ENCODE peak calls at places on chromosomes 1 and 21, in five cellular contexts. Z, D, W, Q and F are unnamed samples.

GRCh38 chr1:224623310-224623714 is 7.2 kb downstream of the CNIH3 start:
- DNase-seq in D (no peak), Z (no peak), W (no peak), Q (no peak), F (peak; percentile 36)

GRCh38 chr1:75203415-75204277 is 69.5 kb downstream of the LHX8 start:
- DNase-seq in Z (peak; percentile 24), D (peak; percentile 14), W (peak; percentile 4), Q (no peak), F (peak; percentile 70)

GRCh38 chr1:210746024-210746423 is 387.9 kb downstream of the KCNH1 start:
- DNase-seq in Z (no peak), Q (no peak), W (no peak), D (no peak), F (no peak)

GRCh38 chr1:234963180-234963903 is 165.3 kb downstream of the TOMM20 start:
- DNase-seq in Z (no peak), D (no peak), W (peak; percentile 97), Q (peak; percentile 90), F (peak; percentile 91)

GRCh38 chr1:8018492-8019228 is 7.4 kb downstream of the ERRFI1 start:
- DNase-seq in W (no peak), Q (no peak), D (no peak), Z (no peak), F (no peak)

GRCh38 chr1:19312782-19313635 is 883 bp downstream of the SLC66A1 start:
- DNase-seq in Q (no peak), D (no peak), W (no peak), Z (no peak), F (peak; percentile 44)

GRCh38 chr1:46183119-46183842 is 7.0 kb upstream of the P3R3URF start:
- DNase-seq in Z (no peak), Q (peak; percentile 94), D (no peak), W (no peak), F (peak; percentile 99)

GRCh38 chr1:170241266-170241851 is 95.6 kb downstream of the NTMT2 start:
- DNase-seq in D (no peak), Q (no peak), W (no peak), Z (no peak), F (no peak)

GRCh38 chr1:236489710-236490377 is 33.9 kb upstream of the LGALS8 start:
- DNase-seq in W (peak; percentile 19), D (no peak), Q (no peak), Z (no peak), F (peak; percentile 56)

GRCh38 chr1:217036757-217037156 is 313.5 kb upstream of the ESRRG start:
- DNase-seq in Q (no peak), W (no peak), Z (no peak), D (no peak), F (no peak)

GRCh38 chr1:93339171-93339697 is 6.5 kb upstream of the DR1 start:
- DNase-seq in Q (no peak), W (no peak), Z (no peak), D (no peak), F (peak; percentile 62)

GRCh38 chr1:154557248-154557938 is 1.1 kb downstream of the UBE2Q1 start:
- DNase-seq in Z (no peak), W (no peak), Q (no peak), D (no peak), F (peak; percentile 6)

GRCh38 chr1:112708489-112708888 is 1.6 kb upstream of the RHOC start:
- DNase-seq in Z (no peak), Q (no peak), D (no peak), W (no peak), F (no peak)

GRCh38 chr1:198932351-198932991 is 293.6 kb downstream of the PTPRC start:
- DNase-seq in Z (no peak), W (no peak), D (no peak), Q (no peak), F (peak; percentile 86)

GRCh38 chr1:9326596-9326995 is 33.9 kb downstream of the SPSB1 start:
- DNase-seq in Z (no peak), W (no peak), Q (no peak), D (no peak), F (no peak)

GRCh38 chr1:234474375-234474774 is 4.6 kb downstream of the TARBP1 start:
- DNase-seq in W (no peak), Z (no peak), Q (no peak), D (no peak), F (no peak)

GRCh38 chr1:154714638-154715037 is 106.7 kb upstream of the ADAR start:
- DNase-seq in D (no peak), Q (no peak), Z (no peak), W (no peak), F (peak; percentile 20)

GRCh38 chr1:39110882-39111281 is 84.7 kb downstream of the NDUFS5 start:
- DNase-seq in D (no peak), W (no peak), Z (no peak), Q (no peak), F (peak; percentile 63)

GRCh38 chr1:14294006-14294405 is 304.5 kb upstream of the KAZN start:
- DNase-seq in Z (no peak), D (no peak), W (no peak), Q (no peak), F (no peak)

GRCh38 chr1:155094622-155094948 is 15.9 kb downstream of the EFNA3 start:
- DNase-seq in W (no peak), Z (no peak), D (no peak), Q (no peak), F (no peak)

GRCh38 chr1:50126962-50127715 is 18.4 kb downstream of the ELAVL4 start:
- DNase-seq in Q (no peak), Z (no peak), D (no peak), W (no peak), F (no peak)

GRCh38 chr1:46526689-46527291 is 24.7 kb downstream of the KNCN start:
- DNase-seq in Q (peak; percentile 47), D (peak; percentile 68), W (no peak), Z (no peak), F (no peak)

GRCh38 chr1:16015960-16016901 is 1.6 kb downstream of the HSPB7 start:
- DNase-seq in D (no peak), Z (no peak), Q (peak; percentile 95), W (no peak), F (no peak)

GRCh38 chr1:110879758-110880606 is 7.0 kb downstream of the CD53 start:
- DNase-seq in W (peak; percentile 65), Q (no peak), Z (no peak), D (no peak), F (peak; percentile 58)

GRCh38 chr1:208510192-208510952 is 266.2 kb upstream of the PLXNA2 start:
- DNase-seq in Q (no peak), W (no peak), D (no peak), Z (no peak), F (peak; percentile 52)

GRCh38 chr21:15848632-15849031 is 118.8 kb downstream of the USP25 start:
- DNase-seq in W (no peak), Z (no peak), Q (no peak), D (no peak), F (peak; percentile 89)

GRCh38 chr1:198168180-198168579 is 11.4 kb downstream of the NEK7 start:
- DNase-seq in Q (no peak), D (no peak), W (no peak), Z (no peak), F (peak; percentile 62)

GRCh38 chr1:183251959-183252450 is 65.9 kb downstream of the LAMC2 start:
- DNase-seq in D (no peak), Z (no peak), W (no peak), Q (no peak), F (peak; percentile 57)

GRCh38 chr1:197692965-197693364 is 82.3 kb downstream of the DENND1B start:
- DNase-seq in W (no peak), Q (no peak), D (no peak), Z (no peak), F (peak; percentile 43)

GRCh38 chr1:149986486-149987296 is 23.8 kb downstream of the OTUD7B start:
- DNase-seq in Q (no peak), D (no peak), W (no peak), Z (no peak), F (no peak)

GRCh38 chr1:169885207-169885606 is 8.5 kb downstream of the SCYL3 start:
- DNase-seq in Z (no peak), W (no peak), Q (no peak), D (no peak), F (peak; percentile 22)

DNA sequence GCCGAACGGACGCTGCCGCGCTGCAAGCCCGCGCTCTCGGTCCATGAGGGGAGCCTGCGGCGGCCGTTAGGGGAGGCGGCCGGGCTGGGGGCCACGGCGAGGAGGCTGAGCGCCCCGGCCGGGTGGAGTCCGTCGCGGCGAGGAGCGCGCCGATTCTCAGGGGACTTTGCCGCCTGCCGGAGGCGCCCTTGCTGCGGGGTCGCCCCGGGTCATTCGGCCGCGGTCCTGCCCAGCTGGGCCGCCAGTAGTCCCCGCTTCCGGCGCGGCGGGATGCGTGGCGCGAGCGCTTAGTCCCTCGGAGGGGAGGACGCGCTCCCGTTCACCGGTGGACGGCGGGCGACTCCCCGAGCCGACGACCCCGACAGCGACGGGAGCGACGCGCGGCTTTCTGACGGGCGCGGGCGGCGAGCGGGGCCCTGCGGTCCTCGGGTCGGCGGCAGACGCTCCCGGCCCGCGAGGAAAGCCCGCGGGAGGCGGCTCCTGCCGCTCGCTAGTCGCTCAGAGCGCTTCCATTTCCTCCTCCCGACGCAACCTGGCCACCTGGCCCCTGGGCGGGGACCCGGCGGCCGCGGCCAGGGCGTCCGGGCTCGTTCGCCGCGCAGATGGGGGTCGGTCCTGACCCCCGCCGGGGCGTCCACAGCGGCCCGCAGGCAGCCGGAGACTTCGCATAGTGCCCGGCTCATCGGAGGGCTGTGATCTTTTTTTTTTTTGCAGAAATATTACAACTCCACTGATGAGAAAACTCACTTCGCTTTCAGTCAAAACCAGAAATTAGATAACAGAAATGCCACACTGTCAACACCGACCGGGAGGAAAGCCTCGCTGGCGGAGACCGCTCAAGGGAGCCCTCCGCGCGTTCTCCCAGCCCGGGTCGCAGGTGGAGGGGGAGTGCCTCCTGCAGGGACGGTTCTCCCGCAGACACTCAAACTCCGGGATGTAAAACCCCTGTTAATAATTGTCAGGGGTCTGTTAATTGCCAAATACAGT is 640 bp upstream of the ZBTB21 start:
- DNase-seq in Q (no peak), W (no peak), D (peak; percentile 38), Z (no peak), F (no peak)
- TF ChIP-seq CTCF in Q (peak; percentile 7), W (peak; percentile 15), D (no peak), Z (peak; percentile 17), F (no peak)

GRCh38 chr1:203035111-203036000 is 9.1 kb downstream of the PPFIA4 start:
- DNase-seq in Q (peak; percentile 87), D (no peak), W (no peak), Z (no peak), F (no peak)
- TF ChIP-seq CTCF in Q (no peak), D (no peak), W (no peak), Z (no peak), F (no peak)

DNA sequence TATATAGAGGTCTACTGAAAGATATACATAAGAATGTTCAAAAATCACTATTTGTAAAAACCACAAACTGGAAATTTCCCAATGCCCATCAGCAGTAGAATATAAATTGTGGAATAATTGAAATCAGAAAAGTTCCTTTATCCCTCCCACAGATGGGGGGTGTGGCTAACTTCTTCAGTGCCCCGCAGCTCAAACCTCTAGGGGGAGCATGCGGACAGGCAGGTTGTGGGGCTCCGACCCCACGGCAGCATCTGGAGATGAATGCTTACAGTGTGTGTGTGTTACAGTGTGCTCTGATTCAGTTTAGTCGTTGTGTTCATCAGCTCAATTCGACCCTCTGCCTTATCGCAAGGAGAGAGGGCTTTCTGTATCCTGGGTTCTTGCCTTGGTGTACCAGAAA is 262.1 kb upstream of the LRRC7 start:
- DNase-seq in Q (no peak), W (no peak), Z (no peak), D (peak; percentile 74), F (no peak)
- TF ChIP-seq CTCF in Q (no peak), W (no peak), Z (no peak), D (peak; percentile 44), F (no peak)

GRCh38 chr1:84370266-84370665 is 28.0 kb upstream of the DNASE2B start:
- DNase-seq in W (no peak), Q (no peak), Z (no peak), D (no peak), F (no peak)
- TF ChIP-seq CTCF in W (no peak), Q (no peak), Z (no peak), D (no peak), F (no peak)